ENCODE peak calls at places on chromosome 12, in nine cellular contexts. One of them, this sample, is unnamed.

GRCh38 chr12:40723001-40723400 is 30.8 kb downstream of the CNTN1 start:
- DNase-seq in heart right ventricle: no peak
- DNase-seq in glutamatergic neuron: no peak
- DNase-seq in fibroblast of pulmonary artery: no peak
- DNase-seq in astrocyte of the spinal cord: no peak
- DNase-seq in GM10248: no peak
- DNase-seq in HFFc6: no peak
- DNase-seq in AG09319: no peak
- DNase-seq in mammary epithelial cell: no peak
- DNase-seq in this sample: no peak

GRCh38 chr12:27460471-27460978 is 14.0 kb downstream of the SMCO2 start:
- DNase-seq in fibroblast of pulmonary artery: peak
- DNase-seq in heart right ventricle: no peak
- DNase-seq in HFFc6: no peak
- DNase-seq in astrocyte of the spinal cord: peak
- DNase-seq in glutamatergic neuron: no peak
- DNase-seq in GM10248: no peak
- DNase-seq in AG09319: no peak
- DNase-seq in mammary epithelial cell: peak
- DNase-seq in this sample: no peak

GRCh38 chr12:124530637-124531263 is 36.7 kb downstream of the NCOR2 start:
- DNase-seq in heart right ventricle: no peak
- DNase-seq in fibroblast of pulmonary artery: no peak
- DNase-seq in HFFc6: no peak
- DNase-seq in mammary epithelial cell: no peak
- DNase-seq in AG09319: no peak
- DNase-seq in astrocyte of the spinal cord: no peak
- DNase-seq in GM10248: no peak
- DNase-seq in glutamatergic neuron: no peak
- DNase-seq in this sample: no peak

GRCh38 chr12:25876383-25877045 is 82.0 kb upstream of the RASSF8 start:
- DNase-seq in AG09319: no peak
- DNase-seq in HFFc6: no peak
- DNase-seq in mammary epithelial cell: no peak
- DNase-seq in astrocyte of the spinal cord: no peak
- DNase-seq in fibroblast of pulmonary artery: no peak
- DNase-seq in heart right ventricle: no peak
- DNase-seq in GM10248: no peak
- DNase-seq in glutamatergic neuron: no peak
- DNase-seq in this sample: no peak

GRCh38 chr12:12384601-12385321 is 27.9 kb downstream of the BORCS5 start:
- DNase-seq in GM10248: no peak
- DNase-seq in fibroblast of pulmonary artery: no peak
- DNase-seq in heart right ventricle: no peak
- DNase-seq in glutamatergic neuron: peak
- DNase-seq in HFFc6: no peak
- DNase-seq in mammary epithelial cell: no peak
- DNase-seq in astrocyte of the spinal cord: peak
- DNase-seq in AG09319: no peak
- DNase-seq in this sample: no peak

GRCh38 chr12:40032433-40033259 is 73.2 kb downstream of the SLC2A13 start:
- DNase-seq in GM10248: no peak
- DNase-seq in glutamatergic neuron: no peak
- DNase-seq in heart right ventricle: no peak
- DNase-seq in HFFc6: no peak
- DNase-seq in AG09319: no peak
- DNase-seq in astrocyte of the spinal cord: no peak
- DNase-seq in mammary epithelial cell: no peak
- DNase-seq in fibroblast of pulmonary artery: no peak
- DNase-seq in this sample: no peak

GRCh38 chr12:11171953-11172675 is 1.1 kb downstream of the SMIM10L1 start:
- DNase-seq in heart right ventricle: no peak
- DNase-seq in GM10248: no peak
- DNase-seq in glutamatergic neuron: no peak
- DNase-seq in fibroblast of pulmonary artery: peak
- DNase-seq in mammary epithelial cell: peak
- DNase-seq in HFFc6: no peak
- DNase-seq in astrocyte of the spinal cord: no peak
- DNase-seq in AG09319: no peak
- DNase-seq in this sample: no peak

GRCh38 chr12:131413006-131413405 is 297.9 kb upstream of the SFSWAP start:
- DNase-seq in HFFc6: no peak
- DNase-seq in glutamatergic neuron: no peak
- DNase-seq in fibroblast of pulmonary artery: no peak
- DNase-seq in astrocyte of the spinal cord: no peak
- DNase-seq in mammary epithelial cell: no peak
- DNase-seq in heart right ventricle: no peak
- DNase-seq in GM10248: no peak
- DNase-seq in AG09319: no peak
- DNase-seq in this sample: no peak

GRCh38 chr12:51244269-51244668 is 5.6 kb downstream of the DAZAP2 start:
- DNase-seq in AG09319: no peak
- DNase-seq in fibroblast of pulmonary artery: peak
- DNase-seq in HFFc6: peak
- DNase-seq in astrocyte of the spinal cord: no peak
- DNase-seq in heart right ventricle: no peak
- DNase-seq in mammary epithelial cell: no peak
- DNase-seq in glutamatergic neuron: no peak
- DNase-seq in GM10248: no peak
- DNase-seq in this sample: no peak

GRCh38 chr12:49632986-49633702 is 9.8 kb downstream of the PRPF40B start:
- DNase-seq in GM10248: no peak
- DNase-seq in HFFc6: no peak
- DNase-seq in astrocyte of the spinal cord: no peak
- DNase-seq in mammary epithelial cell: no peak
- DNase-seq in heart right ventricle: no peak
- DNase-seq in fibroblast of pulmonary artery: no peak
- DNase-seq in AG09319: no peak
- DNase-seq in glutamatergic neuron: no peak
- DNase-seq in this sample: no peak

GRCh38 chr12:31687101-31687527 is 27.6 kb downstream of the ETFBKMT start:
- DNase-seq in heart right ventricle: no peak
- DNase-seq in HFFc6: no peak
- DNase-seq in AG09319: no peak
- DNase-seq in astrocyte of the spinal cord: no peak
- DNase-seq in glutamatergic neuron: no peak
- DNase-seq in fibroblast of pulmonary artery: no peak
- DNase-seq in GM10248: peak
- DNase-seq in mammary epithelial cell: no peak
- DNase-seq in this sample: no peak

GRCh38 chr12:1314523-1314922 is 279.9 kb downstream of the FBXL14 start:
- DNase-seq in glutamatergic neuron: no peak
- DNase-seq in heart right ventricle: no peak
- DNase-seq in mammary epithelial cell: no peak
- DNase-seq in GM10248: no peak
- DNase-seq in astrocyte of the spinal cord: no peak
- DNase-seq in fibroblast of pulmonary artery: no peak
- DNase-seq in AG09319: no peak
- DNase-seq in HFFc6: no peak
- DNase-seq in this sample: no peak

GRCh38 chr12:132266370-132266769 is 63.0 kb downstream of the GALNT9 start:
- DNase-seq in fibroblast of pulmonary artery: no peak
- DNase-seq in glutamatergic neuron: no peak
- DNase-seq in HFFc6: no peak
- DNase-seq in heart right ventricle: peak
- DNase-seq in AG09319: no peak
- DNase-seq in astrocyte of the spinal cord: no peak
- DNase-seq in mammary epithelial cell: no peak
- DNase-seq in GM10248: no peak
- DNase-seq in this sample: no peak

GRCh38 chr12:66688836-66689439 is 10.1 kb upstream of the GRIP1 start:
- DNase-seq in AG09319: no peak
- DNase-seq in mammary epithelial cell: peak
- DNase-seq in GM10248: peak
- DNase-seq in fibroblast of pulmonary artery: peak
- DNase-seq in glutamatergic neuron: peak
- DNase-seq in heart right ventricle: peak
- DNase-seq in astrocyte of the spinal cord: peak
- DNase-seq in HFFc6: peak
- DNase-seq in this sample: peak

GRCh38 chr12:15829949-15830348 is 40.8 kb upstream of the EPS8 start:
- DNase-seq in heart right ventricle: no peak
- DNase-seq in GM10248: no peak
- DNase-seq in glutamatergic neuron: no peak
- DNase-seq in HFFc6: peak
- DNase-seq in AG09319: no peak
- DNase-seq in mammary epithelial cell: peak
- DNase-seq in astrocyte of the spinal cord: peak
- DNase-seq in fibroblast of pulmonary artery: peak
- DNase-seq in this sample: no peak

GRCh38 chr12:20142956-20143355 is 225.4 kb upstream of the PDE3A start:
- DNase-seq in astrocyte of the spinal cord: no peak
- DNase-seq in HFFc6: no peak
- DNase-seq in AG09319: no peak
- DNase-seq in heart right ventricle: no peak
- DNase-seq in glutamatergic neuron: no peak
- DNase-seq in mammary epithelial cell: no peak
- DNase-seq in fibroblast of pulmonary artery: no peak
- DNase-seq in GM10248: no peak
- DNase-seq in this sample: no peak

GRCh38 chr12:57965766-57966165 is 24.4 kb downstream of the ATP23 start:
- DNase-seq in mammary epithelial cell: no peak
- DNase-seq in GM10248: no peak
- DNase-seq in AG09319: no peak
- DNase-seq in astrocyte of the spinal cord: no peak
- DNase-seq in heart right ventricle: no peak
- DNase-seq in fibroblast of pulmonary artery: no peak
- DNase-seq in HFFc6: no peak
- DNase-seq in glutamatergic neuron: no peak
- DNase-seq in this sample: no peak
- TF ChIP-seq CTCF in mammary epithelial cell: no peak
- TF ChIP-seq CTCF in GM10248: no peak
- TF ChIP-seq CTCF in AG09319: no peak
- TF ChIP-seq CTCF in astrocyte of the spinal cord: no peak
- TF ChIP-seq CTCF in heart right ventricle: no peak
- TF ChIP-seq CTCF in fibroblast of pulmonary artery: no peak
- TF ChIP-seq CTCF in HFFc6: no peak
- TF ChIP-seq CTCF in glutamatergic neuron: no peak
- TF ChIP-seq CTCF in this sample: no peak

DNA sequence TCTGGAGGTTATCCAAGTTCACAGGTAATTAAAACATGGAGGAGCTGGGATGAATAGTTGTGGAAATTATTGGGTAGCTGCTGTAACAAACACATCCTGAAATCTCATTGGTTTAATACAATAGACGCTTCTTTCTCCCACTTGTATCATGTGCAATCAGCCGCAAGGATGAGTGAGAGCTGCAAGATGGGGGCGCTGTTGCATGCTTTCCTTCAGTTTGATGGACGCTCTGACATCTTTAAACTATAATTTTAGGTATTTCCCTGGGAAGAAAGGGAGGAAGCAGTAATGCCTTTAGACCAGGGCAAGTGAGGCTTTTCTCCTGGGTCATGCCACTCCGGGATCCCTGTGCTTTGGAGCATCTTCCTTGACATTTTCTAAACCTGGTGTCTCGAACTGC is 178.7 kb downstream of the PAWR start:
- DNase-seq in mammary epithelial cell: no peak
- DNase-seq in heart right ventricle: no peak
- DNase-seq in AG09319: no peak
- DNase-seq in glutamatergic neuron: peak
- DNase-seq in GM10248: no peak
- DNase-seq in astrocyte of the spinal cord: no peak
- DNase-seq in HFFc6: no peak
- DNase-seq in fibroblast of pulmonary artery: no peak
- DNase-seq in this sample: no peak
- TF ChIP-seq CTCF in mammary epithelial cell: peak
- TF ChIP-seq CTCF in heart right ventricle: no peak
- TF ChIP-seq CTCF in AG09319: no peak
- TF ChIP-seq CTCF in glutamatergic neuron: no peak
- TF ChIP-seq CTCF in GM10248: no peak
- TF ChIP-seq CTCF in astrocyte of the spinal cord: no peak
- TF ChIP-seq CTCF in HFFc6: peak
- TF ChIP-seq CTCF in fibroblast of pulmonary artery: no peak
- TF ChIP-seq CTCF in this sample: peak

GRCh38 chr12:93183940-93184663 is 193.6 kb upstream of the NUDT4 start:
- DNase-seq in HFFc6: no peak
- DNase-seq in fibroblast of pulmonary artery: peak
- DNase-seq in AG09319: no peak
- DNase-seq in GM10248: peak
- DNase-seq in glutamatergic neuron: no peak
- DNase-seq in mammary epithelial cell: no peak
- DNase-seq in astrocyte of the spinal cord: no peak
- DNase-seq in heart right ventricle: no peak
- DNase-seq in this sample: no peak

GRCh38 chr12:93186621-93187020 is 191.1 kb upstream of the NUDT4 start:
- DNase-seq in mammary epithelial cell: no peak
- DNase-seq in fibroblast of pulmonary artery: no peak
- DNase-seq in glutamatergic neuron: no peak
- DNase-seq in HFFc6: no peak
- DNase-seq in GM10248: no peak
- DNase-seq in astrocyte of the spinal cord: no peak
- DNase-seq in heart right ventricle: no peak
- DNase-seq in AG09319: no peak
- DNase-seq in this sample: no peak

GRCh38 chr12:93186131-93186530 is 191.6 kb upstream of the NUDT4 start:
- DNase-seq in glutamatergic neuron: no peak
- DNase-seq in GM10248: no peak
- DNase-seq in heart right ventricle: no peak
- DNase-seq in mammary epithelial cell: no peak
- DNase-seq in HFFc6: no peak
- DNase-seq in AG09319: no peak
- DNase-seq in astrocyte of the spinal cord: no peak
- DNase-seq in fibroblast of pulmonary artery: peak
- DNase-seq in this sample: no peak

GRCh38 chr12:93184664-93185368 is 192.9 kb upstream of the NUDT4 start:
- DNase-seq in GM10248: no peak
- DNase-seq in mammary epithelial cell: no peak
- DNase-seq in glutamatergic neuron: no peak
- DNase-seq in heart right ventricle: no peak
- DNase-seq in astrocyte of the spinal cord: no peak
- DNase-seq in HFFc6: no peak
- DNase-seq in fibroblast of pulmonary artery: no peak
- DNase-seq in AG09319: no peak
- DNase-seq in this sample: no peak

DNA sequence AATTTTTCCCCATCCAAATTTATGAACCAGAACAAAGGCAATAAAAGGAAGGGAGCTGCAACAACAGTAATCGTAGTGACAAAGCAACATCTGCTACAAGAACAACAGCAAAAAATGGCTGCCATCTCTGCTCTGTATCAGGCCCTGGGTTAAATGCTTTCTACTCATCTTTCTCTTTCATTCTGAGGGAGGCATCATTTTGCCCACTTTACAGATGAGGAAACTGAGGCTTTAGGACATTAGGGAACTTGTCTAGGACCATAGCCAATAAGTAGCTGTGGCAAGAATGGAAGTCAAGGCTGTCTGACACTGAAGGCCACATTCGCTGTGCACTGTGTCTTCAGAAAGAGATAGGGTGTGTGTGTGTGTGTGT is 192.4 kb upstream of the NUDT4 start:
- DNase-seq in fibroblast of pulmonary artery: no peak
- DNase-seq in GM10248: no peak
- DNase-seq in glutamatergic neuron: no peak
- DNase-seq in AG09319: no peak
- DNase-seq in mammary epithelial cell: no peak
- DNase-seq in heart right ventricle: no peak
- DNase-seq in HFFc6: no peak
- DNase-seq in astrocyte of the spinal cord: no peak
- DNase-seq in this sample: no peak
- TF ChIP-seq CTCF in fibroblast of pulmonary artery: no peak
- TF ChIP-seq CTCF in GM10248: no peak
- TF ChIP-seq CTCF in glutamatergic neuron: no peak
- TF ChIP-seq CTCF in AG09319: no peak
- TF ChIP-seq CTCF in mammary epithelial cell: no peak
- TF ChIP-seq CTCF in heart right ventricle: no peak
- TF ChIP-seq CTCF in HFFc6: no peak
- TF ChIP-seq CTCF in astrocyte of the spinal cord: no peak
- TF ChIP-seq CTCF in this sample: no peak

GRCh38 chr12:60106207-60106606 is 510.4 kb downstream of the SLC16A7 start:
- DNase-seq in HFFc6: peak
- DNase-seq in GM10248: no peak
- DNase-seq in glutamatergic neuron: no peak
- DNase-seq in astrocyte of the spinal cord: peak
- DNase-seq in AG09319: no peak
- DNase-seq in fibroblast of pulmonary artery: peak
- DNase-seq in mammary epithelial cell: no peak
- DNase-seq in heart right ventricle: no peak
- DNase-seq in this sample: no peak
- TF ChIP-seq CTCF in HFFc6: peak
- TF ChIP-seq CTCF in GM10248: no peak
- TF ChIP-seq CTCF in glutamatergic neuron: no peak
- TF ChIP-seq CTCF in astrocyte of the spinal cord: peak
- TF ChIP-seq CTCF in AG09319: peak
- TF ChIP-seq CTCF in fibroblast of pulmonary artery: peak
- TF ChIP-seq CTCF in mammary epithelial cell: peak
- TF ChIP-seq CTCF in heart right ventricle: no peak
- TF ChIP-seq CTCF in this sample: peak

This sample was measured in neural crest cell.